ENCODE peak calls at places on chromosomes 1 and 21, in ten cellular contexts. One of them, this sample, is unnamed.

GRCh38 chr1:10520952-10521351 is 46.2 kb downstream of the PEX14 start:
- DNase-seq in foreskin keratinocyte: no peak
- DNase-seq in HT1080: no peak
- DNase-seq in activated CD4-positive, alpha-beta T cell treated with anti-CD3 and anti-CD28 coated beads for 36 hours: no peak
- DNase-seq in fibroblast of lung: no peak
- DNase-seq in AG04450: no peak
- DNase-seq in transverse colon: no peak
- DNase-seq in NCI-H146: no peak
- DNase-seq in activated gamma-delta T cell: no peak
- DNase-seq in brain microvascular endothelial cell: no peak
- DNase-seq in this sample: no peak

GRCh38 chr21:18529253-18529652 is 125.7 kb upstream of the TMPRSS15 start:
- DNase-seq in fibroblast of lung: peak
- DNase-seq in activated CD4-positive, alpha-beta T cell treated with anti-CD3 and anti-CD28 coated beads for 36 hours: no peak
- DNase-seq in AG04450: no peak
- DNase-seq in HT1080: peak
- DNase-seq in brain microvascular endothelial cell: peak
- DNase-seq in transverse colon: no peak
- DNase-seq in foreskin keratinocyte: peak
- DNase-seq in activated gamma-delta T cell: no peak
- DNase-seq in NCI-H146: no peak
- DNase-seq in this sample: peak

GRCh38 chr1:28144203-28145135 is 32.0 kb downstream of the PTAFR start:
- DNase-seq in activated CD4-positive, alpha-beta T cell treated with anti-CD3 and anti-CD28 coated beads for 36 hours: peak
- DNase-seq in foreskin keratinocyte: peak
- DNase-seq in HT1080: peak
- DNase-seq in transverse colon: no peak
- DNase-seq in AG04450: no peak
- DNase-seq in activated gamma-delta T cell: no peak
- DNase-seq in NCI-H146: no peak
- DNase-seq in brain microvascular endothelial cell: peak
- DNase-seq in fibroblast of lung: peak
- DNase-seq in this sample: peak

GRCh38 chr21:32818411-32818810 is 46.9 kb upstream of the PAXBP1 start:
- DNase-seq in brain microvascular endothelial cell: no peak
- DNase-seq in activated gamma-delta T cell: no peak
- DNase-seq in NCI-H146: no peak
- DNase-seq in foreskin keratinocyte: no peak
- DNase-seq in fibroblast of lung: no peak
- DNase-seq in HT1080: no peak
- DNase-seq in AG04450: no peak
- DNase-seq in activated CD4-positive, alpha-beta T cell treated with anti-CD3 and anti-CD28 coated beads for 36 hours: no peak
- DNase-seq in transverse colon: no peak
- DNase-seq in this sample: no peak

GRCh38 chr1:245094954-245095353 is 59.8 kb upstream of the KIF26B start:
- DNase-seq in brain microvascular endothelial cell: no peak
- DNase-seq in AG04450: no peak
- DNase-seq in foreskin keratinocyte: no peak
- DNase-seq in NCI-H146: no peak
- DNase-seq in activated gamma-delta T cell: no peak
- DNase-seq in transverse colon: no peak
- DNase-seq in activated CD4-positive, alpha-beta T cell treated with anti-CD3 and anti-CD28 coated beads for 36 hours: no peak
- DNase-seq in fibroblast of lung: no peak
- DNase-seq in HT1080: no peak
- DNase-seq in this sample: no peak

GRCh38 chr1:196890668-196891067 is 2.8 kb downstream of the CFHR4 start:
- DNase-seq in activated CD4-positive, alpha-beta T cell treated with anti-CD3 and anti-CD28 coated beads for 36 hours: no peak
- DNase-seq in brain microvascular endothelial cell: no peak
- DNase-seq in fibroblast of lung: no peak
- DNase-seq in HT1080: no peak
- DNase-seq in NCI-H146: no peak
- DNase-seq in activated gamma-delta T cell: no peak
- DNase-seq in foreskin keratinocyte: no peak
- DNase-seq in AG04450: no peak
- DNase-seq in transverse colon: no peak
- DNase-seq in this sample: no peak

GRCh38 chr1:187999973-188000372 is 1171.2 kb downstream of the PLA2G4A start:
- DNase-seq in activated CD4-positive, alpha-beta T cell treated with anti-CD3 and anti-CD28 coated beads for 36 hours: no peak
- DNase-seq in HT1080: no peak
- DNase-seq in NCI-H146: no peak
- DNase-seq in transverse colon: no peak
- DNase-seq in foreskin keratinocyte: no peak
- DNase-seq in activated gamma-delta T cell: no peak
- DNase-seq in brain microvascular endothelial cell: no peak
- DNase-seq in AG04450: no peak
- DNase-seq in fibroblast of lung: peak
- DNase-seq in this sample: no peak

GRCh38 chr1:204599596-204599995 is 83.4 kb downstream of the MDM4 start:
- DNase-seq in activated gamma-delta T cell: no peak
- DNase-seq in HT1080: no peak
- DNase-seq in brain microvascular endothelial cell: no peak
- DNase-seq in NCI-H146: no peak
- DNase-seq in foreskin keratinocyte: peak
- DNase-seq in activated CD4-positive, alpha-beta T cell treated with anti-CD3 and anti-CD28 coated beads for 36 hours: no peak
- DNase-seq in AG04450: no peak
- DNase-seq in transverse colon: no peak
- DNase-seq in fibroblast of lung: no peak
- DNase-seq in this sample: no peak

GRCh38 chr1:76955652-76956051 is 88.4 kb downstream of the ST6GALNAC5 start:
- DNase-seq in NCI-H146: no peak
- DNase-seq in foreskin keratinocyte: no peak
- DNase-seq in HT1080: no peak
- DNase-seq in activated CD4-positive, alpha-beta T cell treated with anti-CD3 and anti-CD28 coated beads for 36 hours: no peak
- DNase-seq in activated gamma-delta T cell: no peak
- DNase-seq in brain microvascular endothelial cell: no peak
- DNase-seq in AG04450: no peak
- DNase-seq in fibroblast of lung: peak
- DNase-seq in transverse colon: no peak
- DNase-seq in this sample: no peak

GRCh38 chr1:21174638-21175323 is 1.9 kb downstream of the EIF4G3 start:
- DNase-seq in HT1080: no peak
- DNase-seq in activated CD4-positive, alpha-beta T cell treated with anti-CD3 and anti-CD28 coated beads for 36 hours: no peak
- DNase-seq in AG04450: peak
- DNase-seq in transverse colon: no peak
- DNase-seq in fibroblast of lung: peak
- DNase-seq in brain microvascular endothelial cell: peak
- DNase-seq in NCI-H146: no peak
- DNase-seq in activated gamma-delta T cell: no peak
- DNase-seq in foreskin keratinocyte: no peak
- DNase-seq in this sample: no peak

GRCh38 chr1:8284167-8284566 is 33.7 kb upstream of the SLC45A1 start:
- DNase-seq in NCI-H146: no peak
- DNase-seq in foreskin keratinocyte: no peak
- DNase-seq in HT1080: no peak
- DNase-seq in AG04450: no peak
- DNase-seq in activated CD4-positive, alpha-beta T cell treated with anti-CD3 and anti-CD28 coated beads for 36 hours: no peak
- DNase-seq in activated gamma-delta T cell: no peak
- DNase-seq in brain microvascular endothelial cell: peak
- DNase-seq in fibroblast of lung: peak
- DNase-seq in transverse colon: no peak
- DNase-seq in this sample: peak

GRCh38 chr1:234433563-234434285 is 45.3 kb downstream of the TARBP1 start:
- DNase-seq in foreskin keratinocyte: peak
- DNase-seq in HT1080: peak
- DNase-seq in activated CD4-positive, alpha-beta T cell treated with anti-CD3 and anti-CD28 coated beads for 36 hours: no peak
- DNase-seq in activated gamma-delta T cell: no peak
- DNase-seq in AG04450: peak
- DNase-seq in transverse colon: no peak
- DNase-seq in fibroblast of lung: no peak
- DNase-seq in NCI-H146: no peak
- DNase-seq in brain microvascular endothelial cell: peak
- DNase-seq in this sample: peak

GRCh38 chr1:196209983-196210382 is 398.3 kb downstream of the KCNT2 start:
- DNase-seq in transverse colon: no peak
- DNase-seq in activated gamma-delta T cell: no peak
- DNase-seq in NCI-H146: no peak
- DNase-seq in foreskin keratinocyte: no peak
- DNase-seq in brain microvascular endothelial cell: no peak
- DNase-seq in fibroblast of lung: peak
- DNase-seq in HT1080: no peak
- DNase-seq in AG04450: no peak
- DNase-seq in activated CD4-positive, alpha-beta T cell treated with anti-CD3 and anti-CD28 coated beads for 36 hours: no peak
- DNase-seq in this sample: no peak

GRCh38 chr1:157932082-157932481 is 61.4 kb upstream of the KIRREL1 start:
- DNase-seq in HT1080: peak
- DNase-seq in foreskin keratinocyte: peak
- DNase-seq in transverse colon: no peak
- DNase-seq in activated CD4-positive, alpha-beta T cell treated with anti-CD3 and anti-CD28 coated beads for 36 hours: no peak
- DNase-seq in brain microvascular endothelial cell: no peak
- DNase-seq in AG04450: no peak
- DNase-seq in fibroblast of lung: peak
- DNase-seq in activated gamma-delta T cell: no peak
- DNase-seq in NCI-H146: no peak
- DNase-seq in this sample: no peak

GRCh38 chr1:60984066-60984799 is 98.1 kb upstream of the NFIA start:
- DNase-seq in fibroblast of lung: peak
- DNase-seq in activated CD4-positive, alpha-beta T cell treated with anti-CD3 and anti-CD28 coated beads for 36 hours: peak
- DNase-seq in HT1080: peak
- DNase-seq in brain microvascular endothelial cell: peak
- DNase-seq in foreskin keratinocyte: no peak
- DNase-seq in AG04450: no peak
- DNase-seq in transverse colon: no peak
- DNase-seq in NCI-H146: no peak
- DNase-seq in activated gamma-delta T cell: no peak
- DNase-seq in this sample: no peak

GRCh38 chr1:225763815-225764548 is 13.6 kb upstream of the SRP9 start:
- DNase-seq in activated gamma-delta T cell: no peak
- DNase-seq in brain microvascular endothelial cell: peak
- DNase-seq in HT1080: peak
- DNase-seq in fibroblast of lung: peak
- DNase-seq in foreskin keratinocyte: no peak
- DNase-seq in NCI-H146: no peak
- DNase-seq in activated CD4-positive, alpha-beta T cell treated with anti-CD3 and anti-CD28 coated beads for 36 hours: no peak
- DNase-seq in transverse colon: no peak
- DNase-seq in AG04450: no peak
- DNase-seq in this sample: peak

GRCh38 chr1:71089536-71090270 is 8.9 kb upstream of the ZRANB2 start:
- DNase-seq in NCI-H146: no peak
- DNase-seq in activated CD4-positive, alpha-beta T cell treated with anti-CD3 and anti-CD28 coated beads for 36 hours: no peak
- DNase-seq in HT1080: peak
- DNase-seq in brain microvascular endothelial cell: peak
- DNase-seq in foreskin keratinocyte: peak
- DNase-seq in fibroblast of lung: peak
- DNase-seq in AG04450: peak
- DNase-seq in transverse colon: no peak
- DNase-seq in activated gamma-delta T cell: no peak
- DNase-seq in this sample: no peak

GRCh38 chr1:7975212-7975865 is 13.8 kb downstream of the PARK7 start:
- DNase-seq in NCI-H146: peak
- DNase-seq in foreskin keratinocyte: peak
- DNase-seq in activated CD4-positive, alpha-beta T cell treated with anti-CD3 and anti-CD28 coated beads for 36 hours: peak
- DNase-seq in HT1080: peak
- DNase-seq in brain microvascular endothelial cell: peak
- DNase-seq in fibroblast of lung: peak
- DNase-seq in AG04450: peak
- DNase-seq in activated gamma-delta T cell: no peak
- DNase-seq in transverse colon: peak
- DNase-seq in this sample: peak

GRCh38 chr1:220119043-220119512 is 25.1 kb downstream of the IARS2 start:
- DNase-seq in activated CD4-positive, alpha-beta T cell treated with anti-CD3 and anti-CD28 coated beads for 36 hours: no peak
- DNase-seq in transverse colon: no peak
- DNase-seq in AG04450: no peak
- DNase-seq in NCI-H146: no peak
- DNase-seq in HT1080: no peak
- DNase-seq in fibroblast of lung: peak
- DNase-seq in foreskin keratinocyte: no peak
- DNase-seq in activated gamma-delta T cell: no peak
- DNase-seq in brain microvascular endothelial cell: no peak
- DNase-seq in this sample: no peak

GRCh38 chr1:58849556-58849955 is 65.7 kb upstream of the JUN start:
- DNase-seq in NCI-H146: no peak
- DNase-seq in HT1080: no peak
- DNase-seq in transverse colon: no peak
- DNase-seq in AG04450: no peak
- DNase-seq in activated CD4-positive, alpha-beta T cell treated with anti-CD3 and anti-CD28 coated beads for 36 hours: no peak
- DNase-seq in fibroblast of lung: no peak
- DNase-seq in activated gamma-delta T cell: no peak
- DNase-seq in brain microvascular endothelial cell: no peak
- DNase-seq in foreskin keratinocyte: no peak
- DNase-seq in this sample: no peak

GRCh38 chr1:61872206-61872605 is 129.9 kb downstream of the PATJ start:
- DNase-seq in NCI-H146: no peak
- DNase-seq in transverse colon: no peak
- DNase-seq in AG04450: no peak
- DNase-seq in brain microvascular endothelial cell: no peak
- DNase-seq in HT1080: no peak
- DNase-seq in activated CD4-positive, alpha-beta T cell treated with anti-CD3 and anti-CD28 coated beads for 36 hours: no peak
- DNase-seq in activated gamma-delta T cell: no peak
- DNase-seq in fibroblast of lung: no peak
- DNase-seq in foreskin keratinocyte: no peak
- DNase-seq in this sample: no peak

GRCh38 chr1:149979245-149979971 is 31.1 kb downstream of the OTUD7B start:
- DNase-seq in foreskin keratinocyte: no peak
- DNase-seq in transverse colon: no peak
- DNase-seq in activated gamma-delta T cell: no peak
- DNase-seq in brain microvascular endothelial cell: no peak
- DNase-seq in fibroblast of lung: no peak
- DNase-seq in AG04450: no peak
- DNase-seq in activated CD4-positive, alpha-beta T cell treated with anti-CD3 and anti-CD28 coated beads for 36 hours: no peak
- DNase-seq in NCI-H146: no peak
- DNase-seq in HT1080: peak
- DNase-seq in this sample: no peak

GRCh38 chr1:37244083-37244480 is 209.8 kb upstream of the GRIK3 start:
- DNase-seq in activated CD4-positive, alpha-beta T cell treated with anti-CD3 and anti-CD28 coated beads for 36 hours: no peak
- DNase-seq in activated gamma-delta T cell: no peak
- DNase-seq in fibroblast of lung: no peak
- DNase-seq in AG04450: no peak
- DNase-seq in brain microvascular endothelial cell: no peak
- DNase-seq in transverse colon: no peak
- DNase-seq in NCI-H146: no peak
- DNase-seq in HT1080: no peak
- DNase-seq in foreskin keratinocyte: no peak
- DNase-seq in this sample: no peak